ENCODE peak calls at places on chromosomes 16 and 17, in four cellular contexts. G is T-helper 2 cell, J is mucosa of descending colon, R is AG04450. B is an unnamed sample.

GRCh38 chr16:50021509-50021908 is 3.5 kb upstream of the CNEP1R1 start:
- DNase-seq in G (no peak), J (no peak), R (no peak), B (no peak)

GRCh38 chr16:68414581-68414980 is 33.7 kb downstream of the SMPD3 start:
- DNase-seq in G (no peak), J (no peak), R (no peak), B (no peak)

GRCh38 chr16:12295395-12295794 is 318.9 kb downstream of the SNX29 start:
- DNase-seq in G (no peak), J (no peak), R (no peak), B (no peak)

GRCh38 chr17:12918132-12918531 is 99.7 kb downstream of the ELAC2 start:
- DNase-seq in G (no peak), J (no peak), R (no peak), B (no peak)

GRCh38 chr16:27529962-27530361 is 19.8 kb downstream of the GTF3C1 start:
- DNase-seq in G (no peak), J (no peak), R (peak; percentile 24), B (no peak)

GRCh38 chr17:79573196-79573929 is 37.5 kb downstream of the RBFOX3 start:
- DNase-seq in G (no peak), J (no peak), R (no peak), B (no peak)

GRCh38 chr17:17659340-17659739 is 21.9 kb upstream of the RAI1 start:
- DNase-seq in G (no peak), J (no peak), R (no peak), B (no peak)

GRCh38 chr17:29840884-29841283 is 89.1 kb downstream of the SSH2 start:
- DNase-seq in G (no peak), J (no peak), R (no peak), B (peak; percentile 1)

GRCh38 chr16:29844575-29845331 is 18.3 kb downstream of the CDIPT start:
- DNase-seq in G (no peak), J (no peak), R (no peak), B (no peak)